ENCODE peak calls at places on chromosomes 11 and 22, in nine cellular contexts. G is body of pancreas, F is tibial artery, U is bronchial epithelial cell, V is psoas muscle, Q is cardiac muscle cell, A is A549, J is fibroblast of lung, W is left ventricle myocardium inferior. O is an unnamed sample.

GRCh38 chr11:128324531-128325141 is 262.7 kb downstream of the ETS1 start:
- DNase-seq in U (no peak), G (no peak), F (no peak), V (no peak), J (no peak), W (no peak), A (no peak), Q (no peak), O (no peak)

GRCh38 chr11:86931965-86932332 is 23.2 kb downstream of the FZD4 start:
- DNase-seq in V (no peak), U (peak), F (no peak), G (no peak), J (peak), A (peak), Q (peak), W (no peak), O (no peak)

GRCh38 chr11:31725176-31725575 is 85.9 kb downstream of the PAX6 start:
- DNase-seq in J (peak), F (no peak), A (no peak), U (no peak), V (no peak), G (no peak), W (no peak), Q (peak), O (no peak)

GRCh38 chr11:102240502-102240901 is 76.8 kb upstream of the BIRC3 start:
- DNase-seq in Q (peak), A (no peak), U (no peak), J (peak), W (no peak), F (no peak), G (no peak), V (no peak), O (no peak)

GRCh38 chr11:65492637-65493366 is 6.0 kb upstream of the MALAT1 start:
- DNase-seq in J (peak), W (peak), F (peak), V (peak), G (no peak), U (peak), A (peak), Q (peak), O (peak)

GRCh38 chr11:12835286-12835685 is 161.1 kb downstream of the TEAD1 start:
- DNase-seq in J (no peak), Q (no peak), F (no peak), A (no peak), G (no peak), V (no peak), U (no peak), W (no peak), O (no peak)

GRCh38 chr11:2825886-2826678 is 59.5 kb downstream of the CDKN1C start:
- DNase-seq in U (peak), J (peak), G (peak), Q (peak), F (peak), A (no peak), V (peak), W (peak), O (peak)

GRCh38 chr11:110818032-110818687 is 105.9 kb upstream of the ARHGAP20 start:
- DNase-seq in J (peak), W (no peak), V (no peak), G (no peak), F (no peak), U (peak), Q (peak), A (no peak), O (no peak)

GRCh38 chr22:22753526-22754267 is 109.3 kb downstream of the GGTLC2 start:
- DNase-seq in A (peak), V (peak), W (no peak), Q (peak), G (peak), U (peak), F (peak), J (peak), O (no peak)

GRCh38 chr22:32532819-32533128 is 58.2 kb downstream of the FBXO7 start:
- DNase-seq in F (no peak), G (no peak), Q (no peak), W (no peak), J (no peak), U (no peak), V (no peak), A (no peak), O (no peak)

GRCh38 chr11:116166788-116167465 is 605.9 kb downstream of the BUD13 start:
- DNase-seq in U (peak), W (no peak), V (no peak), A (no peak), Q (no peak), F (no peak), G (no peak), J (peak), O (no peak)

GRCh38 chr11:1199689-1200610 is 22.9 kb upstream of the MUC5B start:
- DNase-seq in U (no peak), J (no peak), W (peak), G (no peak), V (peak), Q (no peak), A (no peak), F (peak), O (no peak)

GRCh38 chr11:1198766-1199688 is 23.8 kb upstream of the MUC5B start:
- DNase-seq in J (no peak), G (peak), A (no peak), W (peak), V (peak), Q (no peak), U (no peak), F (peak), O (peak)

GRCh38 chr11:1196516-1197391 is 26.1 kb upstream of the MUC5B start:
- DNase-seq in W (peak), G (peak), Q (no peak), F (peak), V (peak), A (no peak), U (no peak), J (no peak), O (peak)

GRCh38 chr11:1197431-1197885 is 25.4 kb upstream of the MUC5B start:
- DNase-seq in V (peak), F (peak), U (no peak), J (no peak), G (peak), W (peak), A (no peak), Q (no peak), O (no peak)

GRCh38 chr11:1197886-1198765 is 24.7 kb upstream of the MUC5B start:
- DNase-seq in J (no peak), W (peak), U (no peak), G (peak), V (peak), F (peak), Q (no peak), A (no peak), O (no peak)
- TF ChIP-seq CTCF in J (no peak), W (no peak), U (no peak), G (no peak), V (no peak), F (no peak), Q (no peak), A (no peak), O (no peak)

DNA sequence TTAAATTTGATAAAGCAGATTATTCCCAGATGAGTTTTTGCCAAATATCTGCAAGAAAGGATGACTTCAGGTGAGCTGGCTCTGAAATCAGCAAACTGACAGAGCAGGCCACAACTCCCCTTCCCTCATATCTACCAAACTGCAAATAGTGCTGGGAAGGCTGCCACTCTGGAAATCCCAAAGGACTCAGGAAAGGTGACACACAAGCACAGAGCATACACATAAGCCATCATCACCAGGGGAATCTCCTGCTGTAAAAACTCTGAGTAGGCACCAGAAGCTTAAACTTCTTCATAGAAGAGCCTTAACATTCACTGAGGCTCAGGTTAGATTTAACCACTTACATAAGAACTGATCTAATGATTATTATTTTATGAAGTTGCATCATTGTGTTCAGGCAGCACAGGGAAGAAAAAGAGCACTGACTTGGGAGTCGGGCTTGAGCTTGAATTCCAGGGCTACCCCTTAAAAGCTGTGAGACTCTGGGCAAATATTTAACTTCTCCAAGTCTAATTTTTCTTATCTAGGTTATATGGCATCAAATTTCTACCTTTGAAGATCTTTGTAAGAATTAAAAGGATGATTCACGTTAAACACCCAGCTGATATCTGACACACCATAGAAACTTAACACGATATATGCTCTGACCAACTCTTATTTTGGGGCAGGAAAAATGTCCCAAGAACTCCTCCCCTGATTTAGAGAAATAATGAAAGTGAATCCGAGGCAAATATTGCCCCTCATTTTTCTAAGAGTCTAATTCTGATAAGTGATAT is 15.0 kb downstream of the SYTL2 start:
- DNase-seq in J (no peak), V (no peak), A (no peak), G (no peak), U (peak), Q (no peak), W (no peak), F (no peak), O (no peak)
- H3K4me3 ChIP-seq in J (no peak), V (no peak), A (no peak), G (no peak), U (no peak), Q (no peak), W (no peak), F (no peak), O (no peak)

GRCh38 chr22:43110444-43110926 is at the start of gene BIK:
- DNase-seq in A (peak), J (no peak), F (no peak), U (no peak), V (peak), Q (peak), W (peak), G (peak), O (no peak)
- TF ChIP-seq CTCF in A (no peak), J (peak), F (peak), U (peak), V (no peak), Q (peak), W (peak), G (no peak), O (no peak)

DNA sequence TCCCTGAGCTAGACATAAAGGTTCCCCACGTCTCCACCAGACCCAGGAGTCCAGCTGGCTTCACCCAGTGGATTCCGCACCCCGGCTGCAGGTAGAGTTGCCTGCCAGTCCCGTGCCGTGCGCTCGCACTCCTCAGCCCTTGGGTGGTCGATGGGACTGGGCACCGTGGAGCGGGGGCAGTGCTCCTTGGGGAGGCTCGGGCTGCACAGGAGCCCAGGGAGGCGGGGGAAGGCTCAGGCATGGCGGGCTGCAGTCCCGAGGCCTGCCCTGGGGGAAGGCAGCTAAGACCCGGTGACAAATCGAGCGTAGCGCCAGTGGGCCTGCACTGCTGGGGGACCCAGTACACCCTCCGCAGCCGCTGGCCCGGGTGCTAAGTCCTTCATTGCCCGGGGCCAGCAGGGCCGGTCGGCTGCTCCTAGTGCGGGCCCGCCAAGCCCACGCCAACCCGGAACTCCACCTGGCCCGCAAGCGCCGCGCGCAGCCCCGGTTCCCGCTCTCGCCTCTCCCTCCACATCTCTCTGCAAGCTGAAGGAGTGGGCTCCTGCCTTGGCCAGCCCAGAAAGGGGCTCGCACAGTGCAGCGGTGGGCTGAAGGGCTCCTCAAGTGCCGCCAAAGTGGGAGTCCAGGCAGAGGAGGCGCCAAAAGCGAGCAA is 9.5 kb upstream of the TREH start:
- DNase-seq in F (no peak), W (no peak), U (no peak), V (no peak), G (peak), A (no peak), J (no peak), Q (no peak), O (no peak)
- H3K4me3 ChIP-seq in F (peak), W (peak), U (peak), V (peak), G (no peak), A (no peak), J (no peak), Q (no peak), O (no peak)

DNA sequence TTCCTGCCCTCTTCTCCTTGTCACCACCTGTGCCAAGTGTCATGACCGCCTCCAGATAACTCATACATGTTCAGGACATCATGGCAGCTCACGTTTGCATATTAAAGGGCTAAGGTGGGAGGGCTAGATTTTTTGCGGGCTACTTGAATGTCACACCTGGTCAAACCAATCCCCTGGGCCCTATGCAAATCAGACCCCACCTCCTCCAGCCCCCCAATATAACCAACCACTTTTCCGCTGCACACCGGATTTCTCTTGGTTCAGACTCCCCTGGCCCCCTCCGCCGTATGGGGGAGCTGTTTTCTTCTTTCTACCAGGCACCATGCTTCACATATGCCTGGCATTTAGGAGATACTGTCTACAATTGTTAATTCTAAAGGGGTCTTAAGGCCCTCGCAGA is 12.6 kb downstream of the UPB1 start:
- DNase-seq in J (no peak), A (no peak), W (no peak), U (no peak), V (no peak), Q (no peak), G (no peak), F (no peak), O (no peak)
- TF ChIP-seq CTCF in J (no peak), A (no peak), W (no peak), U (no peak), V (no peak), Q (no peak), G (no peak), F (no peak), O (no peak)

GRCh38 chr11:8018742-8019631 is 31.9 kb downstream of the EIF3F start:
- DNase-seq in J (peak), G (peak), A (peak), Q (peak), U (peak), W (peak), F (peak), V (peak), O (peak)
- H3K4me3 ChIP-seq in J (peak), G (peak), A (peak), Q (peak), U (peak), W (peak), F (peak), V (peak), O (peak)

DNA sequence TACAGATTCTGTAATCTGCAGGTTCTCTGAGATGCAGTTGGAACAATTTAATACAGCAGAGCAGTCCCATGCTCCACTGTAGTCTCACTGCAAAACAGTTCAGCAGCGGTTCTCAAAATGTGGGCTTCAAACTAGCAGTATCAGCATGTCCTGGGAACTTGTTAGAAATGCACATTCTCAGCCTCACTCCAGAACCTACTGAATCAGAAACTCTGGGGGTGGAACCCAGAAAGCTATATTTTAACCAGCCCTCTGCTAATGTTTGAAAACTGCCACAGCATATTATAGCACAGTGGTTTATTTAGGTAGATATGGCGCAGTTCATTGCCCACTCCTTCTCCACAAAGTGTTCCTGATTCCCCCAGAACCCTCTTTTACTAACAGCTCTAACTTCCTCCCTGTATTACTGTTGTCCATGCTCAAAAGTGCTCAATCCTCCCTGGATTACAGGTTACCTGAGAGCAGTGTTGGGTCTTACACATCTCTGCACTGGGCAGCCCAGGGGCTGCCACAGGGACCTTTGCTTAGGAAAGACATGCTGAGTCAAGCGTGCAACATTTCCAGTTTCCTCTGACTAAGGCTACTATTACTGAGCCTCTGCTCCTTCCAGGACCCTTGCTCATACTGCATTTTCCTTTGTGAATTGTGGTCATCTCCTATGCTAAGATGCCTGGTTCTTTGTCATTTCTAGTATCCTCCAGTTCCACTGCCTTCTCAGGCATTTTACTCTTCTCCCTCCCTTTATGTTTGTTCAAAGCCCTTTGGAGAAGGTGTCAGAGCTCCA is 7.7 kb upstream of the DGAT2 start:
- DNase-seq in A (no peak), W (no peak), J (peak), G (no peak), F (no peak), U (peak), V (no peak), Q (peak), O (no peak)
- TF ChIP-seq CTCF in A (no peak), W (no peak), J (no peak), G (no peak), F (no peak), U (no peak), V (no peak), Q (no peak), O (no peak)

GRCh38 chr11:30561691-30562412 is 24.3 kb downstream of the MPPED2 start:
- DNase-seq in Q (no peak), F (no peak), U (no peak), J (peak), A (no peak), G (no peak), V (no peak), W (no peak), O (no peak)

GRCh38 chr11:30564994-30565393 is 21.2 kb downstream of the MPPED2 start:
- DNase-seq in A (no peak), G (no peak), V (no peak), F (no peak), J (no peak), U (no peak), W (no peak), Q (no peak), O (no peak)

GRCh38 chr11:30566482-30566881 is 19.7 kb downstream of the MPPED2 start:
- DNase-seq in V (no peak), U (no peak), F (no peak), G (no peak), Q (no peak), W (no peak), A (no peak), J (no peak), O (no peak)

DNA sequence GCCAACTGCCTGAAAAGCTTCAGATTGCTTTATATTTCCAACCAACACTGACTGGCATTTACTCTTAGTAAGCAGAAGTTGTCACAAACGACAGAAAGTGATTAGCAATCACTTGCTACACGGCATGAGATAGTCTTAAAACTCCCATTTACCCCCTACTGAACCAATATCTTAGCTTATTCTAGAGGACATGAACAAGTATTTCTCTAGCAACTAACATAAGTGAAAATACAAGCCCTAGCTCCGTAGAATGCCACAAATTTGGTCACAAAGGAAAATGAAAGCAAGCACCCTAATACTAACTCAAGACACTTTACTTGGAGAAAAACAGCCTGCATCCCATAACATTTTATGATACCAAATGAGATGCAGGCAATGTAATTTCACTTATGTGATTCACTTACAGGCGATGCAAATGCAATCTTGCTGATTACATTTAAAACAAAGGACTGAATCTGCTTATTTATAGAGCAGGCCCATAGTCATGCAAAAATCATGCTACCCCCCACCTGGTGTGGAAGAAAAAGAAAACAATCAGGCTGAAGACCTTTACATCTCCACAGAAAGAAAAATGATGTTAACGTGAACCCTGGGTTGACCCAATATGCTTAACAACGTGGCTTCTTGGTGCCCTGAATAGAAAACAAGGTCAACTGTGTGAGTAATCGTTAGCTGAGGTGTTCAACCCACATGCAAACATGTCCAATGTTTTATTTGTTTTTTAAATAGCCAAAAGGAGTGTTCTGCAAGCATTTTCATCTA is 25.6 kb downstream of the MPPED2 start:
- DNase-seq in G (no peak), A (no peak), F (no peak), J (peak), U (no peak), Q (no peak), W (no peak), V (no peak), O (no peak)
- H3K4me3 ChIP-seq in G (no peak), A (no peak), F (peak), J (no peak), U (no peak), Q (no peak), W (peak), V (peak), O (no peak)

GRCh38 chr11:75270896-75271415 is 30.4 kb downstream of the TPBGL start:
- DNase-seq in V (no peak), U (peak), W (peak), J (no peak), A (peak), G (no peak), Q (no peak), F (no peak), O (no peak)
- TF ChIP-seq CTCF in V (no peak), U (peak), W (peak), J (peak), A (peak), G (no peak), Q (peak), F (no peak), O (no peak)